ENCODE peak calls at places on chromosomes 7 and 10, in seven cellular contexts. W is ovary; C is CD8-positive, alpha-beta T cell; Y is left ventricle myocardium inferior; E is naive thymus-derived CD4-positive, alpha-beta T cell; X is cardiac muscle cell; J is hepatocyte. P is an unnamed sample.

GRCh38 chr10:51366044-51366443 is 291.8 kb downstream of the PRKG1 start:
- DNase-seq in W (no peak), Y (peak; percentile 23), X (peak; percentile 18), E (no peak), C (no peak), J (no peak), P (no peak)

GRCh38 chr10:69217119-69217754 is 2.9 kb upstream of the HKDC1 start:
- DNase-seq in E (no peak), W (no peak), X (peak; percentile 87), Y (no peak), J (peak; percentile 48), C (no peak), P (no peak)

GRCh38 chr7:196283-196682 is 3.9 kb downstream of the FAM20C start:
- DNase-seq in J (no peak), C (no peak), X (no peak), E (no peak), W (no peak), Y (no peak), P (no peak)

GRCh38 chr7:122885583-122886356 is 490 bp downstream of the CADPS2 start:
- DNase-seq in Y (peak; percentile 45), W (peak; percentile 22), C (no peak), J (peak; percentile 60), E (no peak), X (peak; percentile 50), P (no peak)

GRCh38 chr7:98930464-98930863 is 52.1 kb downstream of the TRRAP start:
- DNase-seq in C (peak; percentile 27), E (no peak), W (no peak), Y (no peak), X (no peak), J (no peak), P (no peak)

GRCh38 chr10:65838811-65839210 is 1087.0 kb upstream of the LRRTM3 start:
- DNase-seq in E (no peak), X (no peak), Y (no peak), J (no peak), C (no peak), W (no peak), P (no peak)

GRCh38 chr10:132145521-132146185 is 41.1 kb upstream of the DPYSL4 start:
- DNase-seq in J (no peak), C (no peak), X (no peak), E (no peak), W (no peak), Y (no peak), P (no peak)

GRCh38 chr7:40437936-40438634 is 303.3 kb downstream of the SUGCT start:
- DNase-seq in X (peak; percentile 21), J (no peak), W (no peak), E (no peak), C (no peak), Y (no peak), P (no peak)

GRCh38 chr10:116418394-116418793 is 9.3 kb upstream of the PNLIPRP3 start:
- DNase-seq in W (no peak), C (no peak), J (no peak), E (no peak), Y (no peak), X (no peak), P (no peak)

GRCh38 chr7:129615018-129615417 is 3.5 kb downstream of the NRF1 start:
- DNase-seq in Y (no peak), C (no peak), W (no peak), E (no peak), J (no peak), X (peak; percentile 34), P (peak; percentile 55)

GRCh38 chr10:101712997-101713396 is 18.0 kb upstream of the FBXW4 start:
- DNase-seq in W (no peak), Y (no peak), C (no peak), X (no peak), E (no peak), J (no peak), P (no peak)

GRCh38 chr10:64594072-64594471 is 1072.9 kb downstream of the REEP3 start:
- DNase-seq in W (no peak), X (no peak), J (no peak), C (no peak), E (no peak), Y (no peak), P (no peak)

GRCh38 chr7:92714280-92714679 is 122.1 kb downstream of the CDK6 start:
- DNase-seq in W (no peak), E (no peak), Y (no peak), X (no peak), C (no peak), J (no peak), P (no peak)

GRCh38 chr7:95662987-95663386 is 66.7 kb upstream of the PDK4 start:
- DNase-seq in E (no peak), Y (no peak), W (no peak), X (no peak), J (no peak), C (no peak), P (no peak)
- H3K4me3 ChIP-seq in E (no peak overlapping the region), Y (no peak overlapping the region), W (no peak overlapping the region), X (no peak overlapping the region), J (no peak overlapping the region), C (no peak overlapping the region), P (no peak overlapping the region)

GRCh38 chr7:44909596-44909995 is 24.3 kb upstream of the PURB start:
- DNase-seq in Y (no peak), E (no peak), C (no peak), X (no peak), J (no peak), W (no peak), P (no peak)

GRCh38 chr7:44917465-44917864 is 32.1 kb upstream of the PURB start:
- DNase-seq in X (no peak), Y (no peak), J (no peak), C (no peak), E (no peak), W (no peak), P (no peak)

GRCh38 chr7:44914992-44915607 is 29.8 kb upstream of the PURB start:
- DNase-seq in W (no peak), E (peak; percentile 70), X (no peak), C (peak; percentile 86), J (no peak), Y (no peak), P (no peak)

GRCh38 chr7:44911911-44912310 is 26.6 kb upstream of the PURB start:
- DNase-seq in Y (peak; percentile 15), C (no peak), X (no peak), E (no peak), W (no peak), J (no peak), P (no peak)

DNA sequence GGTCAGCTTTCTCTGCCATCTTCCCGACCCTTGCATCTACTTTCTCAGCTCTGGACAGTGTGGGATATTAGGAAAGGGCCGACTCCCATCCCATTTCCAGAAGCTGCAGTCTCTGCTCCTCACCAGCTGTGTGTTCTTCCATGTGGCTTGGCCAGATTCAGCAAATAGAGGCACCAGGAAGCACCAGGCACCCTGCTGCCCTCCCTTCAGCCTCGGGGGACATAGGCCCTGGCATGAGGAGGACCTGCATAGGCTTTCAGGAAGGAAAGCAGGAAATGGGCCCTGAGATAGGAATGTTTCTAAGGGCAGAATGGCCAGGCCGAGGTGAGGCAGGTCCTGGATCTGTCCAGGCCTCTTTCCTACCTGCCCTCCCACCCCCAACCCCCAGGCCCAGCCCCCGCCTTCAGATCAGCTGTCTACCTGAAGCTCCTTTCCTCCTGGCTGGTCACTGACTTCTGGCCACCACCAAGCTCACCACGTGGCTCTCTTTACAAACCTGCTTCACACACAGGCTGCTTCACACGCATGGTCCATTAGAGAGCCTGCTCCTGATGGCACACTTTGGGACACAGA is 27.5 kb upstream of the PURB start:
- DNase-seq in W (no peak), E (no peak), J (peak; percentile 26), Y (no peak), C (no peak), X (no peak), P (no peak)
- H3K4me3 ChIP-seq in W (no peak overlapping the region), E (no peak overlapping the region), J (no peak overlapping the region), Y (no peak overlapping the region), C (no peak overlapping the region), X (no peak overlapping the region), P (no peak overlapping the region)

DNA sequence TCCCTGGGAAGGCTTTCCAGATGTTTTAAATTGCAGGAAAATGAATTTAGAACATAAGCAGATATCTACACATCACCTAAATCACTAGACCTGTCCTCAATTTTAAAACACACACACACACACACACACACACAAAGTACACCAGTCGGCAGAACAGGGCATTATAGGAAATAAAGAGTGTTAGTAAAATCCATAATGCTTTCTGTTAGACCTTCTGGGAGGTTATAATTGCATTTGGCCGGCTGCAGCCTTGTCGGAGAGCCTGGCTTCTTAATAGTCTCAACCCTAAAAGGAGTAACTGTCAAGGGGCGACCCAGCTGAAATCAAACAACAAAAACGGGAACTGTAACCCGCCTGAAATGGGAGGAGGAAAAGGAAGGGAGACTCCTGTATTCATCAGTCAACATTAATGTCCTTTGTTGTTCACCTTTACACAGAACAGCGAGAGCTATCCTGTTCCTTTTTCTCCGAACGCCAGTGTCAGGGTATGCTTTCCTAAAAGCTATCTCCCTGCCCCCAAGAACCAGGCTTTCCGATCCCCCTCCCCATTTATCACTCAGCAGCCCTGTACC is 1.3 kb downstream of the DOCK4 start:
- DNase-seq in W (no peak), C (no peak), Y (no peak), E (peak; percentile 35), X (peak; percentile 25), J (peak; percentile 8), P (no peak)
- H3K4me3 ChIP-seq in W (peak overlapping the region; percentile 93), C (peak overlapping the region; percentile 89), Y (peak overlapping the region; percentile 89), E (peak overlapping the region; percentile 94), X (peak overlapping the region; percentile 74), J (peak overlapping the region; percentile 89), P (peak overlapping the region; percentile 92)

GRCh38 chr7:152871678-152872060 is 112.1 kb downstream of the ACTR3B start:
- DNase-seq in Y (no peak), W (no peak), C (no peak), E (no peak), J (no peak), X (no peak), P (no peak)
- H3K4me3 ChIP-seq in Y (no peak overlapping the region), W (no peak overlapping the region), C (no peak overlapping the region), E (no peak overlapping the region), J (no peak overlapping the region), X (no peak overlapping the region), P (no peak overlapping the region)

DNA sequence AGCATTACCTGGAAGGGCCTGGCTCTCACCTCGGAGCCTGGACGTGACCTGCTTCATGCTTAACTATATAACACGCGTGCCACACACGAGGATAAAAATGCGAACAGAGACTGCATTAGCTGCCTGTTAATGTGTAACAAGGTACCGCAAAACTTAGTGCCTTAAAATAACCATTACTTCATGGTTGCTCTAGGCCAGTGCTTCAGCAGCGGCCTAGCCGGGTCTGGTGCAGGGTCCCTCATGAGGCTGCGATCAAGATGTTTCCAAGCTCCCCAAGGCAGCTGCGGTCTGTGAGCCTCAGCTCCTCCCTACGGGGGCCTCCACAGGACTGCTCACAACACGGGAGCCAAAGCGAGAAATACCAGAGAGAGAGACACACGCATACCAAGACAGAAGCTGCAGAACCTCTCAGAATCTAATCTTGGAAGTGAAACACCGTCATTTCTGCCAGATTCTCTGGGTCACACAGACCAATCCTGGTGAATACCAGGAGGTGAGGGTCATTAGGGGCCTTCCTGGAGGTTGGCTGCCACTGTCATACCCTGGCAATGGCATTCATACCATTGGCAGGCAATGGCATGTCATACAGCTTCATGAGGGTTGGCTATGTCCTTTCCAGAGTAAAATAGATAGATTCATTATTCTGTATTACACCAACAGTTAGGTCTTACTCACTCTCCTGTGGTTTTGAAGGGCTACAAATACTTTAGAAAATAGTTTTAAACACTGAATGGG is 94.5 kb downstream of the HIPK2 start:
- DNase-seq in E (no peak), C (no peak), X (peak; percentile 68), W (no peak), J (no peak), Y (no peak), P (no peak)
- H3K4me3 ChIP-seq in E (no peak overlapping the region), C (no peak overlapping the region), X (no peak overlapping the region), W (no peak overlapping the region), J (no peak overlapping the region), Y (no peak overlapping the region), P (no peak overlapping the region)

P was measured in Jurkat, Clone E6-1.